ENCODE peak calls at places on chromosomes 3 and 15, in four cellular contexts. One of them, this sample, is unnamed. For H3K4me1, the result is how much of the 10 kb centered on the place peaks cover.

GRCh38 chr15:78195735-78196201 is 38.6 kb downstream of the ACSBG1 start:
- DNase-seq in adrenal gland: peak
- DNase-seq in left ventricle myocardium inferior: no peak
- DNase-seq in heart left ventricle: no peak
- DNase-seq in this sample: peak

GRCh38 chr3:197541756-197542539 is 13.8 kb downstream of the BDH1 start:
- DNase-seq in heart left ventricle: peak
- DNase-seq in left ventricle myocardium inferior: peak
- DNase-seq in adrenal gland: peak
- DNase-seq in this sample: peak

GRCh38 chr3:45437388-45437787 is 49.0 kb downstream of the LARS2 start:
- DNase-seq in heart left ventricle: no peak
- DNase-seq in adrenal gland: no peak
- DNase-seq in left ventricle myocardium inferior: no peak
- DNase-seq in this sample: no peak

GRCh38 chr15:68389041-68389930 is 42.7 kb downstream of the ITGA11 start:
- DNase-seq in adrenal gland: peak
- DNase-seq in heart left ventricle: no peak
- DNase-seq in left ventricle myocardium inferior: no peak
- DNase-seq in this sample: no peak

GRCh38 chr3:136512391-136512790 is 239.8 kb downstream of the STAG1 start:
- DNase-seq in heart left ventricle: no peak
- DNase-seq in adrenal gland: no peak
- DNase-seq in left ventricle myocardium inferior: no peak
- DNase-seq in this sample: no peak

GRCh38 chr15:34609102-34609501 is 25.7 kb upstream of the GOLGA8B start:
- DNase-seq in left ventricle myocardium inferior: no peak
- DNase-seq in adrenal gland: no peak
- DNase-seq in heart left ventricle: no peak
- DNase-seq in this sample: no peak

GRCh38 chr3:126418661-126419131 is 24.0 kb downstream of the CFAP100 start:
- DNase-seq in left ventricle myocardium inferior: no peak
- DNase-seq in adrenal gland: peak
- DNase-seq in heart left ventricle: no peak
- DNase-seq in this sample: no peak

GRCh38 chr15:66085128-66085527 is 168.4 kb downstream of the MEGF11 start:
- DNase-seq in left ventricle myocardium inferior: no peak
- DNase-seq in heart left ventricle: no peak
- DNase-seq in adrenal gland: no peak
- DNase-seq in this sample: no peak

GRCh38 chr3:133966954-133967353 is 62.8 kb downstream of the SLCO2A1 start:
- DNase-seq in left ventricle myocardium inferior: no peak
- DNase-seq in heart left ventricle: no peak
- DNase-seq in adrenal gland: no peak
- DNase-seq in this sample: no peak

GRCh38 chr3:171712168-171712938 is 97.9 kb downstream of the PLD1 start:
- DNase-seq in heart left ventricle: no peak
- DNase-seq in adrenal gland: no peak
- DNase-seq in left ventricle myocardium inferior: no peak
- DNase-seq in this sample: no peak

GRCh38 chr3:175234075-175234474 is 374.9 kb downstream of the NAALADL2 start:
- DNase-seq in adrenal gland: no peak
- DNase-seq in heart left ventricle: no peak
- DNase-seq in left ventricle myocardium inferior: no peak
- DNase-seq in this sample: no peak

GRCh38 chr3:187669675-187670504 is at the start of gene SST:
- DNase-seq in adrenal gland: no peak
- DNase-seq in heart left ventricle: peak
- DNase-seq in left ventricle myocardium inferior: no peak
- DNase-seq in this sample: peak

GRCh38 chr3:170163956-170164645 is 17.4 kb downstream of the PHC3 start:
- DNase-seq in adrenal gland: no peak
- DNase-seq in left ventricle myocardium inferior: no peak
- DNase-seq in heart left ventricle: no peak
- DNase-seq in this sample: no peak

GRCh38 chr3:72690646-72691045 is 157.6 kb downstream of the SHQ1 start:
- DNase-seq in left ventricle myocardium inferior: no peak
- DNase-seq in heart left ventricle: no peak
- DNase-seq in adrenal gland: no peak
- DNase-seq in this sample: no peak

GRCh38 chr3:177282028-177282655 is 84.9 kb upstream of the TBL1XR1 start:
- DNase-seq in adrenal gland: no peak
- DNase-seq in heart left ventricle: no peak
- DNase-seq in left ventricle myocardium inferior: no peak
- DNase-seq in this sample: no peak

GRCh38 chr15:77012868-77013267 is 17.9 kb downstream of the PSTPIP1 start:
- DNase-seq in left ventricle myocardium inferior: no peak
- DNase-seq in adrenal gland: no peak
- DNase-seq in heart left ventricle: no peak
- DNase-seq in this sample: no peak

GRCh38 chr3:138051946-138052802 is 42.2 kb downstream of the CLDN18 start:
- DNase-seq in adrenal gland: peak
- DNase-seq in left ventricle myocardium inferior: peak
- DNase-seq in heart left ventricle: peak
- DNase-seq in this sample: peak

GRCh38 chr3:197325773-197326172 is 27.4 kb upstream of the DLG1 start:
- DNase-seq in adrenal gland: no peak
- DNase-seq in left ventricle myocardium inferior: no peak
- DNase-seq in heart left ventricle: no peak
- DNase-seq in this sample: no peak

GRCh38 chr15:77033729-77034619 is 36.9 kb downstream of the TSPAN3 start:
- DNase-seq in heart left ventricle: no peak
- DNase-seq in left ventricle myocardium inferior: no peak
- DNase-seq in adrenal gland: peak
- DNase-seq in this sample: peak

GRCh38 chr15:78988361-78988911 is 43.6 kb upstream of the CTSH start:
- DNase-seq in left ventricle myocardium inferior: peak
- DNase-seq in adrenal gland: peak
- DNase-seq in heart left ventricle: peak
- DNase-seq in this sample: peak

GRCh38 chr3:37217098-37217849 is 42.9 kb upstream of the LRRFIP2 start:
- DNase-seq in heart left ventricle: no peak
- DNase-seq in adrenal gland: peak
- DNase-seq in left ventricle myocardium inferior: no peak
- DNase-seq in this sample: no peak

GRCh38 chr3:165854696-165855095 is 17.5 kb upstream of the BCHE start:
- DNase-seq in heart left ventricle: no peak
- DNase-seq in left ventricle myocardium inferior: no peak
- DNase-seq in adrenal gland: no peak
- DNase-seq in this sample: no peak

GRCh38 chr15:41603941-41604660 is 45.1 kb downstream of the TYRO3 start:
- DNase-seq in left ventricle myocardium inferior: peak
- DNase-seq in adrenal gland: peak
- DNase-seq in heart left ventricle: peak
- DNase-seq in this sample: peak

GRCh38 chr3:16181361-16181760 is 6.9 kb downstream of the GALNT15 start:
- DNase-seq in left ventricle myocardium inferior: peak
- DNase-seq in heart left ventricle: peak
- DNase-seq in adrenal gland: peak
- DNase-seq in this sample: no peak

GRCh38 chr3:170815340-170815739 is 54.7 kb downstream of the RPL22L1 start:
- DNase-seq in adrenal gland: no peak
- DNase-seq in left ventricle myocardium inferior: no peak
- DNase-seq in heart left ventricle: no peak
- DNase-seq in this sample: peak

GRCh38 chr15:78739206-78739605 is 72.1 kb downstream of the ADAMTS7 start:
- DNase-seq in heart left ventricle: no peak
- DNase-seq in left ventricle myocardium inferior: no peak
- DNase-seq in adrenal gland: peak
- DNase-seq in this sample: no peak

GRCh38 chr15:71444866-71445590 is 329.8 kb downstream of the THSD4 start:
- DNase-seq in adrenal gland: no peak
- DNase-seq in heart left ventricle: no peak
- DNase-seq in left ventricle myocardium inferior: no peak
- DNase-seq in this sample: no peak

GRCh38 chr3:10466186-10466585 is 39.2 kb downstream of the ATP2B2 start:
- DNase-seq in left ventricle myocardium inferior: no peak
- DNase-seq in heart left ventricle: no peak
- DNase-seq in adrenal gland: no peak
- DNase-seq in this sample: no peak

GRCh38 chr15:29889545-29890329 is 67.5 kb upstream of the TJP1 start:
- DNase-seq in left ventricle myocardium inferior: no peak
- DNase-seq in adrenal gland: no peak
- DNase-seq in heart left ventricle: no peak
- DNase-seq in this sample: no peak

GRCh38 chr3:41259449-41260062 is 60.3 kb downstream of the CTNNB1 start:
- DNase-seq in heart left ventricle: no peak
- DNase-seq in adrenal gland: no peak
- DNase-seq in left ventricle myocardium inferior: no peak
- DNase-seq in this sample: no peak

GRCh38 chr15:31495281-31495680 is 168.6 kb downstream of the KLF13 start:
- DNase-seq in heart left ventricle: no peak
- DNase-seq in left ventricle myocardium inferior: no peak
- DNase-seq in adrenal gland: peak
- DNase-seq in this sample: no peak

GRCh38 chr3:118740722-118741290 is 293.8 kb downstream of the IGSF11 start:
- DNase-seq in heart left ventricle: no peak
- DNase-seq in left ventricle myocardium inferior: no peak
- DNase-seq in adrenal gland: no peak
- DNase-seq in this sample: no peak

GRCh38 chr15:88529021-88529630 is 17.4 kb downstream of the DET1 start:
- DNase-seq in adrenal gland: no peak
- DNase-seq in left ventricle myocardium inferior: no peak
- DNase-seq in heart left ventricle: no peak
- DNase-seq in this sample: no peak

GRCh38 chr3:107684431-107684925 is 161.7 kb downstream of the BBX start:
- DNase-seq in heart left ventricle: no peak
- DNase-seq in left ventricle myocardium inferior: no peak
- DNase-seq in adrenal gland: no peak
- DNase-seq in this sample: no peak

GRCh38 chr3:133570139-133570936 is 3.1 kb upstream of the CDV3 start:
- DNase-seq in adrenal gland: no peak
- DNase-seq in left ventricle myocardium inferior: no peak
- DNase-seq in heart left ventricle: no peak
- DNase-seq in this sample: peak

GRCh38 chr3:183324083-183324482 is 71.0 kb downstream of the B3GNT5 start:
- DNase-seq in heart left ventricle: no peak
- DNase-seq in adrenal gland: no peak
- DNase-seq in left ventricle myocardium inferior: no peak
- DNase-seq in this sample: no peak

GRCh38 chr3:126541628-126542339 is 16.9 kb downstream of the C3orf22 start:
- DNase-seq in left ventricle myocardium inferior: no peak
- DNase-seq in heart left ventricle: peak
- DNase-seq in adrenal gland: peak
- DNase-seq in this sample: no peak

GRCh38 chr3:129213238-129213637 is 29.5 kb upstream of the CNBP start:
- DNase-seq in adrenal gland: no peak
- DNase-seq in left ventricle myocardium inferior: no peak
- DNase-seq in heart left ventricle: no peak
- DNase-seq in this sample: no peak

GRCh38 chr3:195768414-195768813 is 43.3 kb downstream of the MUC4 start:
- DNase-seq in left ventricle myocardium inferior: no peak
- DNase-seq in adrenal gland: no peak
- DNase-seq in heart left ventricle: no peak
- DNase-seq in this sample: no peak

GRCh38 chr3:120425196-120425595 is 25.6 kb downstream of the FSTL1 start:
- DNase-seq in heart left ventricle: no peak
- DNase-seq in adrenal gland: no peak
- DNase-seq in left ventricle myocardium inferior: no peak
- DNase-seq in this sample: no peak
- H3K27ac ChIP-seq in heart left ventricle: peak
- H3K27ac ChIP-seq in adrenal gland: peak
- H3K27ac ChIP-seq in left ventricle myocardium inferior: peak
- H3K27ac ChIP-seq in this sample: no peak

GRCh38 chr3:99366663-99367429 is 271.5 kb upstream of the COL8A1 start:
- DNase-seq in adrenal gland: no peak
- DNase-seq in heart left ventricle: no peak
- DNase-seq in left ventricle myocardium inferior: no peak
- DNase-seq in this sample: no peak
- TF ChIP-seq CTCF in adrenal gland: no peak
- TF ChIP-seq CTCF in heart left ventricle: no peak
- TF ChIP-seq CTCF in left ventricle myocardium inferior: no peak
- TF ChIP-seq CTCF in this sample: no peak

DNA sequence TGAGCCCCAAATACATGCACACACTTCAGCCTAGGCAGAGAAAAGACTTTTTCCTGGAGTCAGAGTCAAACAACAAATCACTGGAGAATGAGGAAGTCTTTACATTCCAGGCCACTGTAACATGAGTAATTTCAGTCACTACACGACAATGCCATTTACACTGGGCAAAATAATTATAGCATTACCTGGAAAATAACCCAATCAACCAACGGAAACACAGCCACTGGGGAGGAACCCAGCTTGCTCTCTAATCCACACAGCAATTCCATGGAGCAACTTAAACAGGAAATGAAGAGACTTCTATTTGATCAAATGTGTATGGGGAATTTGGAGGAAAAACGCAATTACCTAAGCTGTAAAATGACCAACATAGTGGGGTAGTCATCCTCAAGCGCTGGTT is 15.2 kb downstream of the FSTL1 start:
- DNase-seq in adrenal gland: no peak
- DNase-seq in heart left ventricle: no peak
- DNase-seq in left ventricle myocardium inferior: no peak
- DNase-seq in this sample: no peak
- H3K4me1 ChIP-seq in adrenal gland: under half
- H3K4me1 ChIP-seq in heart left ventricle: half or more
- H3K4me1 ChIP-seq in left ventricle myocardium inferior: half or more
- H3K4me1 ChIP-seq in this sample: under half

GRCh38 chr15:101439920-101440319 is 49.6 kb downstream of the PCSK6 start:
- DNase-seq in left ventricle myocardium inferior: no peak
- DNase-seq in adrenal gland: peak
- DNase-seq in heart left ventricle: no peak
- DNase-seq in this sample: no peak

GRCh38 chr15:101439285-101439919 is 50.1 kb downstream of the PCSK6 start:
- DNase-seq in left ventricle myocardium inferior: no peak
- DNase-seq in adrenal gland: peak
- DNase-seq in heart left ventricle: no peak
- DNase-seq in this sample: no peak

GRCh38 chr15:101437618-101438481 is 51.7 kb downstream of the PCSK6 start:
- DNase-seq in adrenal gland: peak
- DNase-seq in left ventricle myocardium inferior: no peak
- DNase-seq in heart left ventricle: no peak
- DNase-seq in this sample: no peak

GRCh38 chr15:101437209-101437608 is 52.3 kb downstream of the PCSK6 start:
- DNase-seq in heart left ventricle: no peak
- DNase-seq in left ventricle myocardium inferior: no peak
- DNase-seq in adrenal gland: peak
- DNase-seq in this sample: no peak

GRCh38 chr15:101438482-101439284 is 50.8 kb downstream of the PCSK6 start:
- DNase-seq in heart left ventricle: no peak
- DNase-seq in adrenal gland: peak
- DNase-seq in left ventricle myocardium inferior: no peak
- DNase-seq in this sample: no peak
- H3K27ac ChIP-seq in heart left ventricle: peak
- H3K27ac ChIP-seq in adrenal gland: no peak
- H3K27ac ChIP-seq in left ventricle myocardium inferior: peak
- H3K27ac ChIP-seq in this sample: no peak

DNA sequence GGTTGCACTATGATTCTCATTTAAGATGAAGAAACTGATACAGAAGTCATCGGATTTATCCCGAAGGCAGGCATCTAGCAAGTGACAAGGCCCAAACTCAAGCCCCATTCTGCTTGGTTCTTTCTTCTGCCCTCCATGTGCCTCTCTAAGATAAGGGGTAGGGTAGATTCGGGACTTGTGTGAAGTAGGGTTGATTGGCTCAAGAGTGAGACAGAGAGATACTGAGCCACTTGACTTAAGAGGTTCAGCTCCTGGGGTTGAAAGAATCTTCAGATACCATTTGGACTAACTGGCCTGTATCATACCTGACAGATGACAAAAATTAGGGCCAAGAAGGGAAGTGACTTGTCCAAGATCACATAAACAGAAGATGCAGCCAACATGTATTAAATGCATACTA is 891 bp downstream of the RFT1 start:
- DNase-seq in adrenal gland: no peak
- DNase-seq in left ventricle myocardium inferior: no peak
- DNase-seq in heart left ventricle: no peak
- DNase-seq in this sample: no peak
- TF ChIP-seq CTCF in adrenal gland: no peak
- TF ChIP-seq CTCF in left ventricle myocardium inferior: no peak
- TF ChIP-seq CTCF in heart left ventricle: no peak
- TF ChIP-seq CTCF in this sample: no peak